ENCODE peak calls at places on chromosomes 11 and 22, in seven cellular contexts. Z is Peyer's patch; C is hepatocyte; W is body of pancreas; R is type B pancreatic cell; A is spleen; U is activated CD8-positive, alpha-beta T cell treated with anti-CD3 and anti-CD28 coated beads for 36 hours. X is an unnamed sample.

GRCh38 chr11:12643029-12643428 is 31.2 kb upstream of the TEAD1 start:
- DNase-seq in Z (no peak), C (no peak), W (no peak), R (no peak), A (no peak), U (no peak), X (no peak)

GRCh38 chr11:97973352-97973857 is 1047.3 kb upstream of the CNTN5 start:
- DNase-seq in Z (no peak), C (no peak), W (no peak), R (no peak), A (no peak), U (no peak), X (no peak)

GRCh38 chr22:49900441-49901230 is 17.6 kb downstream of the ALG12 start:
- DNase-seq in Z (no peak), C (no peak), W (no peak), R (no peak), A (peak; percentile 56), U (no peak), X (no peak)

GRCh38 chr22:46213052-46213451 is 37.0 kb downstream of the CDPF1 start:
- DNase-seq in Z (no peak), C (no peak), W (no peak), R (no peak), A (no peak), U (peak; percentile 37), X (no peak)

GRCh38 chr22:35561796-35562526 is 21.3 kb downstream of the RASD2 start:
- DNase-seq in Z (no peak), C (peak; percentile 60), W (no peak), R (no peak), A (no peak), U (peak; percentile 44), X (no peak)

GRCh38 chr22:46070215-46070721 is 80.1 kb upstream of the PPARA start:
- DNase-seq in Z (no peak), C (peak; percentile 53), W (peak; percentile 85), R (no peak), A (peak; percentile 92), U (peak; percentile 36), X (no peak)

GRCh38 chr22:20243545-20244249 is 24.4 kb downstream of the RTN4R start:
- DNase-seq in Z (peak; percentile 58), C (peak; percentile 69), W (no peak), R (no peak), A (peak; percentile 88), U (peak; percentile 77), X (no peak)

GRCh38 chr11:122711362-122711761 is 55.8 kb downstream of the UBASH3B start:
- DNase-seq in Z (no peak), C (no peak), W (no peak), R (no peak), A (no peak), U (no peak), X (no peak)

GRCh38 chr11:48020092-48020755 is 39.9 kb downstream of the PTPRJ start:
- DNase-seq in Z (peak; percentile 57), C (no peak), W (no peak), R (no peak), A (peak; percentile 72), U (peak; percentile 73), X (no peak)

GRCh38 chr11:134024420-134025085 is 44.3 kb upstream of the JAM3 start:
- DNase-seq in Z (no peak), C (no peak), W (no peak), R (no peak), A (no peak), U (peak; percentile 29), X (no peak)

GRCh38 chr11:64888761-64889511 is 10.5 kb upstream of the EHD1 start:
- DNase-seq in Z (no peak), C (peak; percentile 88), W (peak; percentile 33), R (no peak), A (no peak), U (no peak), X (no peak)

GRCh38 chr11:94762208-94762607 is 5.9 kb upstream of the AMOTL1 start:
- DNase-seq in Z (no peak), C (no peak), W (peak; percentile 39), R (no peak), A (no peak), U (peak; percentile 26), X (no peak)
- TF ChIP-seq CTCF in Z (peak; percentile 12), C (peak; percentile 8), W (peak; percentile 54), R (peak; percentile 33), A (no peak), U (no peak), X (no peak)

GRCh38 chr11:35464308-35464707 is 45.0 kb upstream of the SLC1A2 start:
- DNase-seq in Z (no peak), C (no peak), W (no peak), R (no peak), A (no peak), U (no peak), X (no peak)
- TF ChIP-seq CTCF in Z (peak; percentile 29), C (no peak), W (no peak), R (peak; percentile 48), A (no peak), U (no peak), X (no peak)

GRCh38 chr11:2547806-2548205 is 103.0 kb downstream of the KCNQ1 start:
- DNase-seq in Z (no peak), C (no peak), W (peak; percentile 3), R (no peak), A (peak; percentile 62), U (no peak), X (peak; percentile 14)

GRCh38 chr11:2549080-2549479 is 104.3 kb downstream of the KCNQ1 start:
- DNase-seq in Z (no peak), C (no peak), W (peak; percentile 2), R (no peak), A (peak; percentile 54), U (no peak), X (no peak)

GRCh38 chr11:2549491-2549875 is 104.7 kb downstream of the KCNQ1 start:
- DNase-seq in Z (no peak), C (no peak), W (peak; percentile 4), R (no peak), A (peak; percentile 66), U (no peak), X (no peak)

GRCh38 chr11:2549876-2550605 is 105.2 kb downstream of the KCNQ1 start:
- DNase-seq in Z (no peak), C (no peak), W (peak; percentile 17), R (no peak), A (peak; percentile 56), U (no peak), X (peak; percentile 17)

GRCh38 chr11:2548596-2548995 is 103.8 kb downstream of the KCNQ1 start:
- DNase-seq in Z (no peak), C (no peak), W (peak; percentile 1), R (no peak), A (peak; percentile 41), U (no peak), X (no peak)
- TF ChIP-seq CTCF in Z (no peak), C (no peak), W (no peak), R (no peak), A (no peak), U (no peak), X (no peak)

GRCh38 chr11:61890536-61891330 is 612 bp downstream of the FADS3 start:
- DNase-seq in Z (peak; percentile 33), C (peak; percentile 81), W (peak; percentile 55), R (no peak), A (peak; percentile 89), U (peak; percentile 73), X (no peak)
- TF ChIP-seq CTCF in Z (no peak), C (no peak), W (peak; percentile 26), R (peak; percentile 29), A (no peak), U (no peak), X (no peak)

GRCh38 chr22:38087855-38088254 is 3.9 kb upstream of the SLC16A8 start:
- DNase-seq in Z (no peak), C (no peak), W (no peak), R (no peak), A (no peak), U (no peak), X (no peak)
- TF ChIP-seq CTCF in Z (no peak), C (no peak), W (no peak), R (no peak), A (no peak), U (no peak), X (no peak)

DNA sequence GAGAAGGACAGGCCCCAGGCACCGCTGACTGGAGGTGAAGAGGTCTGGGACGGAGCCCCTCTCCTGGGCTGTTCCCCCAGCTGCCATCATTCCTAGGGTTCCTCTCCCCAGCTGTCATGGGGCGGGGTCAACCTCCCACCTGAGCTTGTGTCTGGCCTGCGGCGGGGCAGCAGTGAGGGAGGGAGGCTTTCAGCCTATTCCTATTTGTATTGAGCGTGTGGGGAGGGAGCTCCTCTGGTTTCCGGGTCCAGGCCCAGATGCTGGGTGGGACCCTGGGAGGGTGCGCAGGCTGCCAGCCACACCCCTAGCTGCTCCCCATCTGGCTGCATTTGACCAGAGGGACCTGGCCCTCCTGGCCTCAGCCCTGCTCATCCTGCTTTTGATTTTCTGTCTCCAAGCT is 13.7 kb downstream of the TSPAN4 start:
- DNase-seq in Z (no peak), C (no peak), W (no peak), R (no peak), A (no peak), U (no peak), X (no peak)
- TF ChIP-seq CTCF in Z (no peak), C (no peak), W (no peak), R (no peak), A (no peak), U (no peak), X (no peak)

GRCh38 chr22:31556627-31557203 is 60.4 kb downstream of the SFI1 start:
- DNase-seq in Z (no peak), C (peak; percentile 52), W (no peak), R (no peak), A (no peak), U (no peak), X (no peak)
- TF ChIP-seq CTCF in Z (peak; percentile 64), C (peak; percentile 59), W (peak; percentile 47), R (peak; percentile 74), A (peak; percentile 20), U (peak; percentile 51), X (peak; percentile 67)

DNA sequence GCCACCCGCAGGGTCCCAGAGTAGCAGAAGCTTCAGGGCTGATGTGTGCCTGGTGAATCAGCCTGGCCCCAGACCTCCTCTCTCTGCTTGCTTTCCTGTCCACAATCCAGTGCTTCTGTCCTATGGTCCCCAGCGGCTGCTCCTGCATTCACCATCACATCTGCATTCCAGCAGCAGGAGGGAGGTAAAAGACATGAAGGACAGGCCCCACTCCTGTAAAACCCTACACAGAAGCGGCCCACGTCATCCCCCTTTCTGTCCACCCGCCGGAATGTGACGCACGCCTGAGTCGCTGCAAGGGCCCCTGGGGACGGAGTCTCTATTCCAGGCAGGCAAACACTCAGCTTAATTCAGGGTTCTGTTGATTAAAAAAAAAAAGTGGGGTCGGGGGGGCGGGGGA is 58.3 kb downstream of the CDKN1C start:
- DNase-seq in Z (no peak), C (no peak), W (no peak), R (no peak), A (no peak), U (no peak), X (no peak)
- TF ChIP-seq CTCF in Z (no peak), C (no peak), W (no peak), R (no peak), A (no peak), U (no peak), X (no peak)